ENCODE peak calls at places on chromosomes 13 and 19, in five cellular contexts. Q is fibroblast of pulmonary artery, C is spleen, A is fibroblast of mammary gland, U is fibroblast of lung. P is an unnamed sample.

GRCh38 chr19:39411006-39411831 is 1.2 kb upstream of the PLEKHG2 start:
- DNase-seq in Q (peak), C (peak), A (peak), U (peak), P (peak)

GRCh38 chr13:43475135-43475534 is 311.6 kb downstream of the ENOX1 start:
- DNase-seq in Q (no peak), C (no peak), A (no peak), U (peak), P (no peak)

GRCh38 chr19:54390942-54391577 is 24.2 kb upstream of the TTYH1 start:
- DNase-seq in Q (peak), C (no peak), A (peak), U (peak), P (peak)

GRCh38 chr13:93502071-93502470 is 275.5 kb downstream of the GPC6 start:
- DNase-seq in Q (no peak), C (no peak), A (no peak), U (no peak), P (no peak)

GRCh38 chr19:862529-863304 is 3.3 kb downstream of the CFD start:
- DNase-seq in Q (peak), C (peak), A (peak), U (peak), P (peak)

GRCh38 chr19:5083547-5083965 is 114.6 kb downstream of the KDM4B start:
- DNase-seq in Q (peak), C (no peak), A (peak), U (no peak), P (no peak)

GRCh38 chr19:55443045-55443823 is at the start of gene SHISA7:
- DNase-seq in Q (no peak), C (no peak), A (no peak), U (no peak), P (no peak)

GRCh38 chr13:84609716-84610115 is 727.4 kb upstream of the SLITRK1 start:
- DNase-seq in Q (peak), C (no peak), A (peak), U (peak), P (peak)

GRCh38 chr19:2790557-2791271 is 5.4 kb downstream of the THOP1 start:
- DNase-seq in Q (no peak), C (no peak), A (no peak), U (no peak), P (no peak)

GRCh38 chr19:10672529-10673150 is 18.5 kb downstream of the ILF3 start:
- DNase-seq in Q (no peak), C (no peak), A (peak), U (peak), P (no peak)

GRCh38 chr13:57017357-57017756 is 123.4 kb upstream of the PRR20A start:
- DNase-seq in Q (no peak), C (no peak), A (no peak), U (no peak), P (no peak)

GRCh38 chr13:38180670-38181069 is 169.0 kb upstream of the UFM1 start:
- DNase-seq in Q (no peak), C (no peak), A (no peak), U (peak), P (no peak)

GRCh38 chr13:106867249-106867648 is 299.3 kb upstream of the ARGLU1 start:
- DNase-seq in Q (peak), C (no peak), A (no peak), U (peak), P (no peak)

GRCh38 chr13:106524108-106524507 is 11.4 kb downstream of the EFNB2 start:
- DNase-seq in Q (no peak), C (no peak), A (no peak), U (no peak), P (no peak)

GRCh38 chr19:10797078-10797477 is 38.9 kb downstream of the TMED1 start:
- DNase-seq in Q (no peak), C (no peak), A (no peak), U (no peak), P (no peak)

GRCh38 chr19:9323557-9323918 is 441 bp upstream of the ZNF559 start:
- DNase-seq in Q (peak), C (peak), A (peak), U (peak), P (peak)

GRCh38 chr13:101258071-101258470 is 158.2 kb downstream of the NALCN start:
- DNase-seq in Q (peak), C (no peak), A (peak), U (peak), P (peak)

GRCh38 chr19:6233827-6234511 is 45.8 kb downstream of the MLLT1 start:
- DNase-seq in Q (peak), C (peak), A (peak), U (no peak), P (no peak)

GRCh38 chr13:65892859-65893258 is 1337.3 kb downstream of the PCDH9 start:
- DNase-seq in Q (peak), C (no peak), A (no peak), U (no peak), P (no peak)

GRCh38 chr19:28472843-28473242 is 740.1 kb downstream of the UQCRFS1 start:
- DNase-seq in Q (no peak), C (peak), A (no peak), U (no peak), P (no peak)

GRCh38 chr13:112683581-112683980 is 6.3 kb upstream of the ATP11A start:
- DNase-seq in Q (no peak), C (no peak), A (no peak), U (no peak), P (no peak)

GRCh38 chr13:101639711-101640110 is 187.2 kb downstream of the ITGBL1 start:
- DNase-seq in Q (no peak), C (no peak), A (no peak), U (no peak), P (no peak)

GRCh38 chr13:100588350-100589177 is at the start of gene GGACT:
- DNase-seq in Q (peak), C (peak), A (peak), U (peak), P (peak)

GRCh38 chr13:110420626-110421025 is 113.5 kb downstream of the COL4A2 start:
- DNase-seq in Q (no peak), C (no peak), A (no peak), U (no peak), P (no peak)

GRCh38 chr13:110419946-110420345 is 112.9 kb downstream of the COL4A2 start:
- DNase-seq in Q (no peak), C (no peak), A (no peak), U (no peak), P (no peak)

GRCh38 chr13:110419391-110419791 is 112.3 kb downstream of the COL4A2 start:
- DNase-seq in Q (peak), C (no peak), A (no peak), U (no peak), P (no peak)

GRCh38 chr13:110421696-110422395 is 114.8 kb downstream of the COL4A2 start:
- DNase-seq in Q (peak), C (no peak), A (peak), U (peak), P (no peak)

DNA sequence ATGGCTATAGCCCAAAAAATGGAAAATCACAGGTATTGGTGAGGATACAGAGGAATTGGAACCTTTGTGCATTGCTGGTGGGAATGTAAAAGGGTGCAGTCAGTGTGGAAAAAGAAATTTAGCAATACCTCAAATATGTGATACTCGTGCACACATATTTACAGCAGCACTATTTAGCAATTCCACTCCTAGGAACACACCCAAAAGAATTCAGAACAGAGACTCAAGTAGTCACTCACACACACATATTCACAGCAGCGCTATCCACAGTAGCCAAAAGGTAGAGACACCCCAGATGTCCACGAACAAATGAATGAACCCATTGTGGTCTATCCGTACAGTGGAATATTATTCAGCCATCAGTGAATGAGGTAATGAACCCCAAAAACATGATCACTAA is 114.0 kb downstream of the COL4A2 start:
- DNase-seq in Q (no peak), C (no peak), A (peak), U (peak), P (no peak)
- TF ChIP-seq CTCF in Q (no peak), C (no peak), A (no peak), U (no peak), P (no peak)

GRCh38 chr19:14089662-14090508 is 666 bp downstream of the SAMD1 start:
- DNase-seq in Q (peak), C (peak), A (peak), U (peak), P (peak)

GRCh38 chr19:14091086-14091884 is 734 bp upstream of the SAMD1 start:
- DNase-seq in Q (peak), C (peak), A (peak), U (peak), P (peak)

GRCh38 chr19:14090509-14091085 is at the start of gene SAMD1:
- DNase-seq in Q (peak), C (peak), A (peak), U (peak), P (peak)

GRCh38 chr19:14088634-14089411 is 1.7 kb downstream of the SAMD1 start:
- DNase-seq in Q (no peak), C (peak), A (no peak), U (no peak), P (no peak)

GRCh38 chr19:14089412-14089661 is 1.2 kb downstream of the SAMD1 start:
- DNase-seq in Q (peak), C (no peak), A (peak), U (peak), P (no peak)
- TF ChIP-seq CTCF in Q (no peak), C (no peak), A (no peak), U (peak), P (peak)

GRCh38 chr13:31036717-31037116 is 104.3 kb downstream of the TEX26 start:
- DNase-seq in Q (no peak), C (no peak), A (no peak), U (no peak), P (no peak)
- TF ChIP-seq CTCF in Q (no peak), C (no peak), A (no peak), U (no peak), P (no peak)

DNA sequence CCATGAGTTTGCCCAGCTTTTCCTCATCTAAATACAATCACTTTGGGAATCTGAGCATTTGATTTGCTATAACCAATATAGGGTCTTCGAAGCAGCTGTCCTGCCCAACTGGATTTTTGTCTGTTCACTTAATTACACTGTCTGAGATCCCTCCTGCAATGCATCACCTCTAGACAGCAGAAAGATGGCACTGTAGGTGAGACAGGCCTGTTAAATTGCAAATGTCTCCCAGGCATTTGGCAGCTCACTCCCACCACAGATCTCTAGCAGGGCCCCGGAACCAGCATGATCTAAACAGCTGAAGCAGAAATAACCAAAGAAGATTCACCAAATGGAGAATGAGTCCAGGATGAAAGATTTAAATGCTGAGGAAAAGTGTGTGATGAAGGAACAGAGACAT is 41.9 kb upstream of the SERPINE3 start:
- DNase-seq in Q (no peak), C (no peak), A (no peak), U (no peak), P (no peak)
- TF ChIP-seq CTCF in Q (no peak), C (no peak), A (no peak), U (no peak), P (no peak)

GRCh38 chr13:20869540-20869939 is 33.0 kb downstream of the XPO4 start:
- DNase-seq in Q (peak), C (no peak), A (peak), U (peak), P (no peak)
- TF ChIP-seq CTCF in Q (peak), C (no peak), A (no peak), U (peak), P (peak)

DNA sequence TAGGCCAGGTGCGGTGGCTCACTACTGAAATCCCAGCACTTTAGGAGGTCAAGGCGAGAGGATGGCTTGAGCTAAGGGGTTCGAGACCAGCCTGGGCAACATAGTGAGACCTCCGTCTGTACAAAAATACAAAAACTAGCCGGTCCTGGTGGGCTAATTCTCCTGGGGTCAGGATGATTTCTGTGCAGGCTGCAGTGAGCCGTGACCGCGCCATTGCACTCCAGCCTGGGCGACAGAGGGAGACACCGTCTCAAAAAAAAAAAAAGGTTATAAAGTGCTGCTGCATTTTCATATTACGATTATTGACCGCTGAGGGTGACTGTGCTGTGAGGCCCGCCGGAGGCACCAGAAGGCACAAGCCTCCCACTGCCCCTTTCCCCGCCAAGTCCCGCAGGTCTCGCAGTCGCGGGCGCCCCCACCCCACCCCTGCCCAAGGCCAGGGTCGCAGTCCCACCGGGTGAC is 477 bp upstream of the PLEKHF1 start:
- DNase-seq in Q (no peak), C (no peak), A (no peak), U (no peak), P (no peak)
- TF ChIP-seq CTCF in Q (no peak), C (peak), A (no peak), U (no peak), P (no peak)

DNA sequence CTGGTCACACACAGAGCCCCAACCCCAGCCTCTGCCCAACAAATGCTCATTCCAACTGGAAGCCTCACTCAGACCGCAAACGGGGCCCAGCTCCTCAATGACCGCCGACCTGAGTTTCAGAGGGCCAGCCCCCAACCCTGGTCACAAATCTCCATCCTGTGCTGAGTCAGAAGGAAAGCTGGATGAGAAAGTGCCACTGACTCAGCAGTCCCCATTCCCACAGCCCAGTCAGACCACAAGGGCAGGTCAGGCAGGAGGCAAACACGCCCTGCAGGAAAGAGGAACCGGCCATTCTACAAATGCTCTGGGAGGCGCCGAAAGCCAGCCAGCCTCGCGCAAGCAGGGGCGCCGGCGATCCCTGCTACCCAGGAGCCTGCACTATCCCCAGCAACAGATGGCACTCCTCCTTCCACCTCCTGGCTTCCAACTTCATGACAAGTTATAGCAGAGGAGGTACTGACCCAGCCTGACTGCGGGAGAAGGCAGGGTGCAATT is 14.1 kb upstream of the PRKD2 start:
- DNase-seq in Q (peak), C (peak), A (peak), U (peak), P (peak)
- TF ChIP-seq CTCF in Q (no peak), C (peak), A (no peak), U (no peak), P (no peak)

DNA sequence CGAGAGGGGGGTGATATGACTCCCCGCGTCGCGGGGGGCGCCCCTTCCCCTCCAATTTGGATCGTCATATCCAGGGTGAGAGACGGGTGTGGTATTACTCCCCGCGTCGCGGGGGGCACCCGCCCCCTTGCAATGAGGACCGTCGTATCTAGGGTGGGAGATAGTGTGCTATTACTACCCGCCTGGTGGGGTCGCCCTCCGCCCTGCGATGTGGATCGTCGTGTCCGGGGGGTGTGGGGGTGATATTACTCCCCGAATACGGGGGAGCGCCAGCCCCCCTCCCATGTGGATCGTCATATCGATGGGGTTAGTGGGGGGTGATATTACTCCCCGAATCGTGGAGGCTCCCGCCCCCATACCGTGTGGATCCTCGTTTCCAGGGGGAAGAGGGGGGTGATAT is 29.2 kb upstream of the RGCC start:
- DNase-seq in Q (peak), C (peak), A (no peak), U (no peak), P (no peak)
- TF ChIP-seq CTCF in Q (peak), C (no peak), A (peak), U (peak), P (peak)

GRCh38 chr19:35055715-35056179 is 14.2 kb downstream of the HPN start:
- DNase-seq in Q (no peak), C (no peak), A (no peak), U (no peak), P (no peak)
- TF ChIP-seq CTCF in Q (peak), C (peak), A (no peak), U (no peak), P (peak)

P was measured in HFFc6.